ENCODE peak calls at places on chromosome 6, in six cellular contexts. G is H1, O is GM12892, U is HepG2, M is K562, X is GM12878. A is an unnamed sample.

GRCh38 chr6:121993362-121993761 is 406.1 kb upstream of the HSF2 start:
- DNase-seq in G (no peak), O (no peak), U (no peak), M (no peak), X (no peak), A (no peak)

GRCh38 chr6:24359640-24360454 is 2.0 kb upstream of the DCDC2 start:
- DNase-seq in G (peak), O (peak), U (no peak), M (peak), X (peak), A (peak)

GRCh38 chr6:10413850-10414765 is 766 bp downstream of the TFAP2A start:
- DNase-seq in G (no peak), O (no peak), U (no peak), M (no peak), X (no peak), A (no peak)

GRCh38 chr6:139044250-139044649 is 15.7 kb downstream of the ABRACL start:
- DNase-seq in G (no peak), O (no peak), U (no peak), M (no peak), X (no peak), A (no peak)

GRCh38 chr6:158870418-158870957 is 51.3 kb upstream of the EZR start:
- DNase-seq in G (no peak), O (no peak), U (no peak), M (no peak), X (no peak), A (no peak)

GRCh38 chr6:30884521-30885480 is 482 bp downstream of the DDR1 start:
- DNase-seq in G (no peak), O (peak), U (no peak), M (peak), X (no peak), A (peak)

GRCh38 chr6:1131285-1132079 is 180.4 kb upstream of the FOXQ1 start:
- DNase-seq in G (no peak), O (no peak), U (peak), M (no peak), X (no peak), A (no peak)

GRCh38 chr6:127022297-127022696 is 96.2 kb upstream of the RSPO3 start:
- DNase-seq in G (no peak), O (no peak), U (peak), M (no peak), X (no peak), A (no peak)

GRCh38 chr6:30555428-30556005 is 772 bp downstream of the GNL1 start:
- DNase-seq in G (no peak), O (peak), U (no peak), M (peak), X (no peak), A (no peak)

GRCh38 chr6:24374612-24375011 is 16.8 kb upstream of the DCDC2 start:
- DNase-seq in G (no peak), O (no peak), U (no peak), M (no peak), X (no peak), A (no peak)

GRCh38 chr6:30914854-30915590 is 984 bp downstream of the VARS2 start:
- DNase-seq in G (no peak), O (no peak), U (no peak), M (peak), X (no peak), A (no peak)

GRCh38 chr6:68333444-68333843 is 301.6 kb upstream of the ADGRB3 start:
- DNase-seq in G (no peak), O (no peak), U (no peak), M (no peak), X (no peak), A (no peak)

GRCh38 chr6:46490425-46491200 is 636 bp downstream of the RCAN2 start:
- DNase-seq in G (no peak), O (peak), U (no peak), M (peak), X (no peak), A (peak)

GRCh38 chr6:34030831-34031566 is 114.9 kb downstream of the GRM4 start:
- DNase-seq in G (no peak), O (no peak), U (no peak), M (no peak), X (no peak), A (no peak)

GRCh38 chr6:17237246-17237645 is 43.9 kb upstream of the RBM24 start:
- DNase-seq in G (no peak), O (no peak), U (no peak), M (no peak), X (no peak), A (no peak)

GRCh38 chr6:10720229-10720959 is 2.5 kb upstream of the TMEM14C start:
- DNase-seq in G (no peak), O (peak), U (peak), M (no peak), X (no peak), A (peak)

GRCh38 chr6:159156089-159156488 is 13.1 kb upstream of the FNDC1 start:
- DNase-seq in G (no peak), O (no peak), U (no peak), M (no peak), X (no peak), A (no peak)

GRCh38 chr6:36024154-36024760 is at the start of gene SLC26A8:
- DNase-seq in G (no peak), O (no peak), U (no peak), M (no peak), X (no peak), A (no peak)

GRCh38 chr6:12270551-12271228 is 19.5 kb upstream of the EDN1 start:
- DNase-seq in G (no peak), O (no peak), U (no peak), M (no peak), X (no peak), A (no peak)

GRCh38 chr6:75499640-75500039 is 6.0 kb upstream of the FILIP1 start:
- DNase-seq in G (no peak), O (no peak), U (no peak), M (no peak), X (no peak), A (no peak)

GRCh38 chr6:47343631-47344421 is 34.1 kb upstream of the TNFRSF21 start:
- DNase-seq in G (no peak), O (no peak), U (no peak), M (no peak), X (no peak), A (no peak)

GRCh38 chr6:19836799-19837510 is at the start of gene ID4:
- DNase-seq in G (peak), O (no peak), U (no peak), M (no peak), X (no peak), A (no peak)

GRCh38 chr6:54805077-54805476 is 41.5 kb upstream of the FAM83B start:
- DNase-seq in G (no peak), O (no peak), U (no peak), M (no peak), X (no peak), A (no peak)

GRCh38 chr6:54238407-54238806 is 69.8 kb upstream of the TINAG start:
- DNase-seq in G (no peak), O (no peak), U (no peak), M (no peak), X (no peak), A (no peak)

GRCh38 chr6:157040191-157040590 is 263.0 kb downstream of the ARID1B start:
- DNase-seq in G (no peak), O (no peak), U (no peak), M (no peak), X (no peak), A (no peak)

GRCh38 chr6:43829470-43829869 is 59.5 kb downstream of the VEGFA start:
- DNase-seq in G (no peak), O (no peak), U (no peak), M (no peak), X (no peak), A (no peak)

GRCh38 chr6:75098709-75099108 is 107.1 kb downstream of the COL12A1 start:
- DNase-seq in G (no peak), O (no peak), U (peak), M (no peak), X (no peak), A (no peak)

GRCh38 chr6:140071115-140071514 is 696.7 kb upstream of the CITED2 start:
- DNase-seq in G (no peak), O (no peak), U (no peak), M (no peak), X (no peak), A (no peak)

GRCh38 chr6:35967059-35967769 is 46.3 kb upstream of the SRPK1 start:
- DNase-seq in G (no peak), O (no peak), U (peak), M (no peak), X (no peak), A (no peak)

GRCh38 chr6:10422282-10423034 is 7.6 kb upstream of the TFAP2A start:
- DNase-seq in G (no peak), O (no peak), U (no peak), M (no peak), X (no peak), A (no peak)

GRCh38 chr6:133833905-133834304 is 55.0 kb upstream of the TCF21 start:
- DNase-seq in G (no peak), O (no peak), U (no peak), M (no peak), X (no peak), A (no peak)

GRCh38 chr6:166490671-166491500 is 95.6 kb downstream of the RAMACL start:
- DNase-seq in G (no peak), O (no peak), U (no peak), M (no peak), X (no peak), A (no peak)

GRCh38 chr6:6699741-6700367 is 111.3 kb downstream of the LY86 start:
- DNase-seq in G (no peak), O (no peak), U (no peak), M (peak), X (no peak), A (no peak)

GRCh38 chr6:13428528-13429405 is 58.6 kb downstream of the GFOD1 start:
- DNase-seq in G (no peak), O (no peak), U (no peak), M (no peak), X (peak), A (no peak)
- TF ChIP-seq TAF1 in G (no peak), O (no peak), U (no peak), M (no peak), X (peak), A (peak)

GRCh38 chr6:170372380-170373325 is 66.1 kb downstream of the FAM120B start:
- DNase-seq in G (no peak), O (no peak), U (no peak), M (no peak), X (no peak), A (no peak)

GRCh38 chr6:170370413-170370812 is 63.9 kb downstream of the FAM120B start:
- DNase-seq in G (no peak), O (no peak), U (no peak), M (no peak), X (no peak), A (no peak)

GRCh38 chr6:170371091-170371490 is 64.5 kb downstream of the FAM120B start:
- DNase-seq in G (no peak), O (no peak), U (no peak), M (no peak), X (no peak), A (no peak)

GRCh38 chr6:170369439-170369838 is 62.9 kb downstream of the FAM120B start:
- DNase-seq in G (no peak), O (no peak), U (peak), M (no peak), X (no peak), A (no peak)

DNA sequence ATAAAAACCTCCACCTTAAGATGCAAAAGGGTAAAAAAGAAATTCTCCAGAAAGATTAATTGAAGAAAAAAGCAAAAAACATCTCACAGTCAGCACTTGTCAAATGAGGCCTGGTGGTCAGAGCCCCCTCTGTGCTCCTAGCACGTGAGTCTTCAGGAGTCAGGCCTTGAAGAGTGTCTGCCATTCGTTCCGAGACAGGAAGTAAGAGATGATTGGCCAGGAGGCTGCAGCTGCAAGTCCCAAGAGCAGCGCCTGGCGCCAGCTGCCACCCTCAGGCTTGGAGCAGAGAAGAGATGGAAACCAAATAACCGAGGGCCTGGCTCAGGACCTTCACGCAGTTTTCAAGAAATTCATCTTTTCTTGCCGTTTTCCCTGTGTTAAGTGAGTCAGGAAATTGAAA is 65.0 kb downstream of the FAM120B start:
- DNase-seq in G (peak), O (no peak), U (no peak), M (no peak), X (no peak), A (no peak)
- TF ChIP-seq POLR2A in G (no peak), O (no peak), U (no peak), M (no peak), X (no peak), A (no peak)

DNA sequence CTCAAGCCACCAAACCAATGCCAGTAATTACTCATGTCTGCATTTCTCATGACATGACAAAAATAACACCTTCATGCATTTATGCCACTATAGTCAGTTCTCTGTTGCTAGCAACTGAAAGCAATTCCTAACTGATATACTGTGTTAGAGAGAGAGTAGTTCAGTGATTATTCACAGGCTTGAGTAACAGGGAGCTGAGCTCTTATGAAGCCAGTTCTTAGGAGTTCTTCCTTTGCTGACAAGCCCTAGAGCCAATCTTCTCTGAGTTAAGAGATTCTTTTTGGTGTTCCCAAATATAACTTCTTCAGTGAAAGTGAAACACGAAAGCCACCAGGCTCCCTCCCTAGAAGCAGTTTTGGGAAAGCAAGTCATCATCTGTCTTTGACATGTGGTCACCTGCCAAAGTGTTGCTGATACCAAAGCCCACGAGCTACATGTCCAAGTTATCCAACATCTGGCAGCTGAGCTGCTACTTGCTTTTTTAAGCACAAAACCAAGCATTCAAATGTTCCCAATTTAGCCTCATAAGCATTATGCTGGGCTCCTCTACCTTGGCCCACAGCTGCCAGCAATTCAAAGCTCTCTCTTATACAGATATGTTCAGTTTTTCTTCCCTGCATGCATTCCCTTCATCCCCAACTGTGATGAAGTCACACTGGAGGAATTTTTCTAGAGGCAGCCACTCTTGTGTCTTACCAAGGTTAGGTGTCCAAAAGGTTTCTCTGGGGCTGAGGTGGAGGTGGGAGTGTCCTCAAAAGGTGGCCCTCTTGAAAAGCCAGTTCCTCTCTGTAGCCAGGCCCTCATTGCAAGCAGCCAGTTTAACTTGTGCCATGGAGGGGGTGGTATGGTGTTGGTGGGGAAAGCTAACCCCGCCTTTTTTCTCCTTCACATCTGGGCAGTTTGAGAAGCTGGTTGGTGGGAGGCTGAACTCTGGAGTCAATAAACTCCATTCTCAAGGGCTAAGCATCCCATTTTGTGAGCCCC is 92.7 kb upstream of the ARMC2 start:
- DNase-seq in G (no peak), O (no peak), U (no peak), M (no peak), X (no peak), A (no peak)
- TF ChIP-seq POLR2AphosphoS5 in G (no peak), O (no peak), U (no peak), M (no peak), X (no peak), A (no peak)

DNA sequence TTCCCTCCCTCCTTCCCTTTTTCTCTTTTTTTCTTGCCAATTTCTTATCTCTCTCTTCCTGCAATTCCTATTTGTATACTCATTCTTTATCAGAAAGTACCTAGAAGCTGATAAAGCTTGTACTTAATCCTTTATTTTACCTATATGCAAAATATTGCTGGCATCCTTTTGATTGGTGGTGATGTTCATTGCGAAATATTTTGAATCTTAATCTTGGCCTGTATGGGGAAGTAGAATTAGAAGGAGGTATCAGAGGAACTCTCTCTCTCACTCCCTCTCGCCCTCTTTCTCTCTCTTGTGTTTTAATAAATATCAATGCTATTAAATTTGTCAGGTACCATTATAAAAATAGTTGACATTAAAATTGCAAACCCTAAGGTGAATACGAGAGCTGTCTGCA is 52.8 kb downstream of the UST start:
- DNase-seq in G (no peak), O (no peak), U (no peak), M (no peak), X (no peak), A (no peak)
- TF ChIP-seq TAF1 in G (no peak), O (no peak), U (no peak), M (no peak), X (no peak), A (no peak)

GRCh38 chr6:56399672-56400263 is 152.4 kb upstream of the COL21A1 start:
- DNase-seq in G (no peak), O (no peak), U (peak), M (no peak), X (no peak), A (no peak)
- TF ChIP-seq POLR2A in G (no peak), O (no peak), U (peak), M (no peak), X (no peak), A (no peak)

DNA sequence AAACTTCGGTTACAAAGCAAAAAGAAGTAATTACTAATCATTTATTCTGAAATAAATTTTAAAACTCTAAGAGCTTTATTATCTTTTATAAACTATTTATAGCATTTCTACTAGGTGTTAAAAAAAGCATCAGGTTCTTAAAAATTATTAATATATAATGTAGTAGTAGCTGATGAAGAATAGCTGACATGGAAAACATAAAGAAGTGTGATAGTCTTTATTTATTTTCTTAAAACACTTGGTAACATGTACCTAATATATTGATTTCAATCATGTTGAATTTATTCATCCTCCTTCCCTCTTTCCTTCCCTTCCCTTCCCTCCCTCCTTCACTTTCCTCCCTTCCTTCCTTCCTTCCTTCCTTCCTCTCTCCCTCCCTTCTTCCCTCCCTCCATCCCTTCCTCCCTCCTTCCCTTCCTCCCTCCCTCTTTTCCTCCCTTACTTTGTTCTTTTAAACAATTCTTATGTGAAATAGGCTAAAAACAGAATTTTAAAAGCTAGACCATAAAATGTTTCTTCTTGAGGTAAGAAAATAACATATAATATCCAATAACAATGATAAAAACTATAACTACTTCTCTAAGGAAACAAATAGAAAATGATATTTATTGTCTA is 913.9 kb upstream of the MAP3K7 start:
- DNase-seq in G (no peak), O (no peak), U (no peak), M (no peak), X (no peak), A (no peak)
- TF ChIP-seq POLR2AphosphoS5 in G (no peak), O (no peak), U (no peak), M (no peak), X (no peak), A (no peak)